ENCODE peak calls at places on chromosome 12, in nine cellular contexts. Y, U, F, K, H, R, A, G and T are unnamed samples.

GRCh38 chr12:61554268-61555008 is 705.8 kb upstream of the USP15 start:
- DNase-seq in G (no peak), K (no peak), R (no peak), Y (no peak), U (no peak), H (no peak), A (no peak), F (no peak), T (no peak)

GRCh38 chr12:76927170-76927784 is 48.5 kb upstream of the CSRP2 start:
- DNase-seq in U (no peak), R (no peak), G (peak), K (peak), Y (peak), F (peak), H (peak), A (peak), T (peak)

GRCh38 chr12:124624823-124625222 is 57.4 kb upstream of the NCOR2 start:
- DNase-seq in G (no peak), Y (no peak), K (no peak), R (no peak), F (no peak), U (no peak), H (no peak), A (no peak), T (no peak)

GRCh38 chr12:32261638-32262037 is 137.7 kb upstream of the FGD4 start:
- DNase-seq in F (no peak), K (no peak), G (no peak), R (no peak), U (no peak), Y (no peak), H (no peak), A (no peak), T (peak)

GRCh38 chr12:63907561-63907960 is 63.1 kb downstream of the SRGAP1 start:
- DNase-seq in Y (no peak), U (no peak), F (no peak), G (no peak), R (no peak), H (no peak), K (no peak), A (no peak), T (no peak)

GRCh38 chr12:130063866-130064265 is 98.4 kb upstream of the FZD10 start:
- DNase-seq in G (no peak), K (no peak), A (no peak), F (no peak), R (no peak), Y (no peak), H (no peak), U (no peak), T (no peak)

GRCh38 chr12:68530965-68531364 is 79.7 kb upstream of the RAP1B start:
- DNase-seq in Y (no peak), K (no peak), H (peak), U (no peak), A (no peak), G (peak), F (no peak), R (no peak), T (no peak)

GRCh38 chr12:80684077-80684495 is 23.3 kb upstream of the MYF6 start:
- DNase-seq in G (no peak), R (no peak), H (no peak), Y (no peak), F (no peak), U (no peak), K (no peak), A (no peak), T (no peak)

GRCh38 chr12:13170892-13171490 is 25.5 kb upstream of the EMP1 start:
- DNase-seq in F (no peak), R (no peak), H (no peak), A (no peak), G (peak), U (no peak), Y (no peak), K (no peak), T (no peak)

GRCh38 chr12:4041191-4041885 is 168.1 kb upstream of the PARP11 start:
- DNase-seq in R (no peak), F (no peak), U (no peak), K (no peak), H (no peak), A (no peak), G (no peak), Y (no peak), T (no peak)

GRCh38 chr12:130708648-130709047 is 7.5 kb downstream of the RIMBP2 start:
- DNase-seq in A (no peak), F (no peak), H (no peak), U (no peak), K (no peak), G (no peak), Y (no peak), R (no peak), T (no peak)

GRCh38 chr12:56242986-56243385 is 13.1 kb downstream of the SLC39A5 start:
- DNase-seq in F (no peak), U (no peak), K (no peak), A (no peak), R (no peak), H (no peak), G (no peak), Y (no peak), T (no peak)

GRCh38 chr12:58395470-58395869 is 454.1 kb downstream of the ATP23 start:
- DNase-seq in F (no peak), U (no peak), R (no peak), K (no peak), A (no peak), Y (no peak), G (no peak), H (no peak), T (no peak)

GRCh38 chr12:49819786-49820185 is 8.4 kb downstream of the NCKAP5L start:
- DNase-seq in R (no peak), F (no peak), K (no peak), A (no peak), H (no peak), Y (no peak), G (no peak), U (no peak), T (no peak)

GRCh38 chr12:9760699-9761406 is at the start of gene CD69:
- DNase-seq in U (peak), G (no peak), F (peak), H (no peak), K (peak), Y (peak), R (no peak), A (peak), T (peak)

GRCh38 chr12:3491938-3492867 is 1.2 kb downstream of the PRMT8 start:
- DNase-seq in G (peak), K (peak), U (peak), H (no peak), F (peak), Y (peak), R (peak), A (peak), T (no peak)

GRCh38 chr12:3197131-3197818 is 120.1 kb downstream of the TSPAN9 start:
- DNase-seq in F (no peak), R (no peak), A (no peak), U (no peak), H (no peak), Y (no peak), K (no peak), G (no peak), T (no peak)

GRCh38 chr12:91326043-91327027 is 143.7 kb upstream of the DCN start:
- DNase-seq in H (peak), U (peak), F (peak), R (peak), G (peak), K (peak), A (peak), Y (peak), T (peak)

GRCh38 chr12:132028111-132028510 is 78.4 kb downstream of the EP400 start:
- DNase-seq in R (no peak), Y (no peak), U (no peak), K (no peak), F (no peak), G (no peak), H (no peak), A (no peak), T (no peak)